ENCODE peak calls at places on chromosomes 12 and 14, in eight cellular contexts. One of them, this sample, is unnamed.

GRCh38 chr12:68971404-68971803 is 38.4 kb upstream of the CPM start:
- DNase-seq in HCT116: no peak
- DNase-seq in GM10248: no peak
- DNase-seq in RKO: peak; percentile 85
- DNase-seq in stimulated activated CD4-positive, alpha-beta T cell treated with anti-CD3 and anti-CD28 coated beads, Interleukin-1b, Interleukin-23, amount 100 ng/mL, for 1 hour: no peak
- DNase-seq in right cardiac atrium: no peak
- DNase-seq in HTR-8/SVneo: peak; percentile 13
- DNase-seq in tibial artery: no peak
- DNase-seq in this sample: no peak

GRCh38 chr12:85322715-85323114 is 42.7 kb downstream of the ALX1 start:
- DNase-seq in tibial artery: no peak
- DNase-seq in RKO: no peak
- DNase-seq in GM10248: no peak
- DNase-seq in stimulated activated CD4-positive, alpha-beta T cell treated with anti-CD3 and anti-CD28 coated beads, Interleukin-1b, Interleukin-23, amount 100 ng/mL, for 1 hour: no peak
- DNase-seq in HCT116: no peak
- DNase-seq in right cardiac atrium: no peak
- DNase-seq in HTR-8/SVneo: no peak
- DNase-seq in this sample: peak; percentile 15

GRCh38 chr14:50083467-50084337 is 32.7 kb downstream of the VCPKMT start:
- DNase-seq in HCT116: no peak
- DNase-seq in RKO: no peak
- DNase-seq in stimulated activated CD4-positive, alpha-beta T cell treated with anti-CD3 and anti-CD28 coated beads, Interleukin-1b, Interleukin-23, amount 100 ng/mL, for 1 hour: no peak
- DNase-seq in GM10248: peak; percentile 46
- DNase-seq in tibial artery: no peak
- DNase-seq in right cardiac atrium: no peak
- DNase-seq in HTR-8/SVneo: no peak
- DNase-seq in this sample: peak; percentile 50

GRCh38 chr14:59126714-59127436 is 61.6 kb upstream of the DAAM1 start:
- DNase-seq in tibial artery: no peak
- DNase-seq in GM10248: peak; percentile 62
- DNase-seq in RKO: peak; percentile 76
- DNase-seq in HTR-8/SVneo: peak; percentile 91
- DNase-seq in right cardiac atrium: no peak
- DNase-seq in stimulated activated CD4-positive, alpha-beta T cell treated with anti-CD3 and anti-CD28 coated beads, Interleukin-1b, Interleukin-23, amount 100 ng/mL, for 1 hour: no peak
- DNase-seq in HCT116: peak; percentile 61
- DNase-seq in this sample: peak; percentile 56

GRCh38 chr12:4985820-4986219 is 57.9 kb upstream of the KCNA5 start:
- DNase-seq in tibial artery: no peak
- DNase-seq in GM10248: no peak
- DNase-seq in RKO: no peak
- DNase-seq in right cardiac atrium: no peak
- DNase-seq in stimulated activated CD4-positive, alpha-beta T cell treated with anti-CD3 and anti-CD28 coated beads, Interleukin-1b, Interleukin-23, amount 100 ng/mL, for 1 hour: no peak
- DNase-seq in HCT116: no peak
- DNase-seq in HTR-8/SVneo: no peak
- DNase-seq in this sample: no peak

GRCh38 chr12:95918194-95918993 is 24.0 kb downstream of the CCDC38 start:
- DNase-seq in RKO: peak; percentile 77
- DNase-seq in tibial artery: no peak
- DNase-seq in HCT116: peak; percentile 37
- DNase-seq in stimulated activated CD4-positive, alpha-beta T cell treated with anti-CD3 and anti-CD28 coated beads, Interleukin-1b, Interleukin-23, amount 100 ng/mL, for 1 hour: no peak
- DNase-seq in right cardiac atrium: no peak
- DNase-seq in HTR-8/SVneo: peak; percentile 56
- DNase-seq in GM10248: peak; percentile 48
- DNase-seq in this sample: peak; percentile 55

GRCh38 chr12:53726342-53726741 is 910 bp downstream of the CALCOCO1 start:
- DNase-seq in HTR-8/SVneo: no peak
- DNase-seq in stimulated activated CD4-positive, alpha-beta T cell treated with anti-CD3 and anti-CD28 coated beads, Interleukin-1b, Interleukin-23, amount 100 ng/mL, for 1 hour: no peak
- DNase-seq in HCT116: no peak
- DNase-seq in right cardiac atrium: no peak
- DNase-seq in GM10248: peak; percentile 49
- DNase-seq in tibial artery: no peak
- DNase-seq in RKO: peak; percentile 74
- DNase-seq in this sample: peak; percentile 51

GRCh38 chr12:127245009-127245408 is 1022.0 kb upstream of the TMEM132C start:
- DNase-seq in stimulated activated CD4-positive, alpha-beta T cell treated with anti-CD3 and anti-CD28 coated beads, Interleukin-1b, Interleukin-23, amount 100 ng/mL, for 1 hour: no peak
- DNase-seq in right cardiac atrium: no peak
- DNase-seq in HTR-8/SVneo: no peak
- DNase-seq in tibial artery: no peak
- DNase-seq in HCT116: no peak
- DNase-seq in RKO: no peak
- DNase-seq in GM10248: no peak
- DNase-seq in this sample: no peak

GRCh38 chr12:108914031-108914630 is 34.2 kb downstream of the DAO start:
- DNase-seq in stimulated activated CD4-positive, alpha-beta T cell treated with anti-CD3 and anti-CD28 coated beads, Interleukin-1b, Interleukin-23, amount 100 ng/mL, for 1 hour: no peak
- DNase-seq in right cardiac atrium: no peak
- DNase-seq in HCT116: no peak
- DNase-seq in HTR-8/SVneo: no peak
- DNase-seq in RKO: no peak
- DNase-seq in tibial artery: no peak
- DNase-seq in GM10248: no peak
- DNase-seq in this sample: no peak

GRCh38 chr14:104639889-104640548 is 35.4 kb upstream of the TMEM179 start:
- DNase-seq in HTR-8/SVneo: peak; percentile 91
- DNase-seq in right cardiac atrium: no peak
- DNase-seq in GM10248: peak; percentile 86
- DNase-seq in RKO: peak; percentile 56
- DNase-seq in tibial artery: no peak
- DNase-seq in HCT116: peak; percentile 27
- DNase-seq in stimulated activated CD4-positive, alpha-beta T cell treated with anti-CD3 and anti-CD28 coated beads, Interleukin-1b, Interleukin-23, amount 100 ng/mL, for 1 hour: peak; percentile 9
- DNase-seq in this sample: peak; percentile 90

GRCh38 chr12:96811083-96811482 is 96.0 kb upstream of the NEDD1 start:
- DNase-seq in tibial artery: no peak
- DNase-seq in RKO: peak; percentile 83
- DNase-seq in right cardiac atrium: no peak
- DNase-seq in stimulated activated CD4-positive, alpha-beta T cell treated with anti-CD3 and anti-CD28 coated beads, Interleukin-1b, Interleukin-23, amount 100 ng/mL, for 1 hour: no peak
- DNase-seq in GM10248: no peak
- DNase-seq in HTR-8/SVneo: peak; percentile 58
- DNase-seq in HCT116: no peak
- DNase-seq in this sample: no peak

GRCh38 chr12:110338754-110339153 is 57.7 kb downstream of the ATP2A2 start:
- DNase-seq in right cardiac atrium: no peak
- DNase-seq in stimulated activated CD4-positive, alpha-beta T cell treated with anti-CD3 and anti-CD28 coated beads, Interleukin-1b, Interleukin-23, amount 100 ng/mL, for 1 hour: no peak
- DNase-seq in GM10248: peak; percentile 33
- DNase-seq in tibial artery: no peak
- DNase-seq in HTR-8/SVneo: no peak
- DNase-seq in HCT116: peak; percentile 7
- DNase-seq in RKO: peak; percentile 21
- DNase-seq in this sample: no peak

GRCh38 chr14:102046337-102047278 is 40.2 kb downstream of the HSP90AA1 start:
- DNase-seq in HCT116: peak; percentile 82
- DNase-seq in HTR-8/SVneo: peak; percentile 27
- DNase-seq in GM10248: peak; percentile 42
- DNase-seq in RKO: peak; percentile 55
- DNase-seq in right cardiac atrium: peak; percentile 91
- DNase-seq in tibial artery: peak; percentile 95
- DNase-seq in stimulated activated CD4-positive, alpha-beta T cell treated with anti-CD3 and anti-CD28 coated beads, Interleukin-1b, Interleukin-23, amount 100 ng/mL, for 1 hour: no peak
- DNase-seq in this sample: no peak

GRCh38 chr12:6494351-6494743 is 445 bp downstream of the NCAPD2 start:
- DNase-seq in GM10248: no peak
- DNase-seq in HCT116: no peak
- DNase-seq in right cardiac atrium: no peak
- DNase-seq in stimulated activated CD4-positive, alpha-beta T cell treated with anti-CD3 and anti-CD28 coated beads, Interleukin-1b, Interleukin-23, amount 100 ng/mL, for 1 hour: no peak
- DNase-seq in RKO: peak; percentile 72
- DNase-seq in HTR-8/SVneo: no peak
- DNase-seq in tibial artery: no peak
- DNase-seq in this sample: no peak

GRCh38 chr14:62897057-62897456 is 148.2 kb downstream of the KCNH5 start:
- DNase-seq in HCT116: no peak
- DNase-seq in GM10248: no peak
- DNase-seq in RKO: no peak
- DNase-seq in tibial artery: no peak
- DNase-seq in HTR-8/SVneo: no peak
- DNase-seq in right cardiac atrium: no peak
- DNase-seq in stimulated activated CD4-positive, alpha-beta T cell treated with anti-CD3 and anti-CD28 coated beads, Interleukin-1b, Interleukin-23, amount 100 ng/mL, for 1 hour: no peak
- DNase-seq in this sample: no peak

GRCh38 chr14:68756071-68756481 is 36.8 kb downstream of the ZFP36L1 start:
- DNase-seq in stimulated activated CD4-positive, alpha-beta T cell treated with anti-CD3 and anti-CD28 coated beads, Interleukin-1b, Interleukin-23, amount 100 ng/mL, for 1 hour: no peak
- DNase-seq in HCT116: no peak
- DNase-seq in RKO: no peak
- DNase-seq in HTR-8/SVneo: no peak
- DNase-seq in tibial artery: no peak
- DNase-seq in GM10248: no peak
- DNase-seq in right cardiac atrium: no peak
- DNase-seq in this sample: no peak

GRCh38 chr14:33567003-33567735 is 383.7 kb downstream of the EGLN3 start:
- DNase-seq in RKO: no peak
- DNase-seq in tibial artery: no peak
- DNase-seq in HCT116: no peak
- DNase-seq in GM10248: no peak
- DNase-seq in stimulated activated CD4-positive, alpha-beta T cell treated with anti-CD3 and anti-CD28 coated beads, Interleukin-1b, Interleukin-23, amount 100 ng/mL, for 1 hour: no peak
- DNase-seq in HTR-8/SVneo: no peak
- DNase-seq in right cardiac atrium: no peak
- DNase-seq in this sample: no peak

GRCh38 chr12:55745361-55746146 is 2.6 kb downstream of the GDF11 start:
- DNase-seq in HCT116: no peak
- DNase-seq in stimulated activated CD4-positive, alpha-beta T cell treated with anti-CD3 and anti-CD28 coated beads, Interleukin-1b, Interleukin-23, amount 100 ng/mL, for 1 hour: no peak
- DNase-seq in HTR-8/SVneo: no peak
- DNase-seq in GM10248: no peak
- DNase-seq in right cardiac atrium: no peak
- DNase-seq in tibial artery: no peak
- DNase-seq in RKO: no peak
- DNase-seq in this sample: no peak

GRCh38 chr12:120835304-120835612 is 68.9 kb downstream of the SPPL3 start:
- DNase-seq in RKO: no peak
- DNase-seq in tibial artery: no peak
- DNase-seq in HCT116: no peak
- DNase-seq in GM10248: no peak
- DNase-seq in HTR-8/SVneo: no peak
- DNase-seq in stimulated activated CD4-positive, alpha-beta T cell treated with anti-CD3 and anti-CD28 coated beads, Interleukin-1b, Interleukin-23, amount 100 ng/mL, for 1 hour: no peak
- DNase-seq in right cardiac atrium: no peak
- DNase-seq in this sample: no peak

GRCh38 chr14:82410064-82410463 is 876.4 kb upstream of the SEL1L start:
- DNase-seq in RKO: no peak
- DNase-seq in stimulated activated CD4-positive, alpha-beta T cell treated with anti-CD3 and anti-CD28 coated beads, Interleukin-1b, Interleukin-23, amount 100 ng/mL, for 1 hour: no peak
- DNase-seq in GM10248: no peak
- DNase-seq in HTR-8/SVneo: no peak
- DNase-seq in HCT116: no peak
- DNase-seq in right cardiac atrium: no peak
- DNase-seq in tibial artery: no peak
- DNase-seq in this sample: no peak

GRCh38 chr12:13165578-13166120 is 30.9 kb upstream of the EMP1 start:
- DNase-seq in tibial artery: peak; percentile 84
- DNase-seq in stimulated activated CD4-positive, alpha-beta T cell treated with anti-CD3 and anti-CD28 coated beads, Interleukin-1b, Interleukin-23, amount 100 ng/mL, for 1 hour: peak; percentile 43
- DNase-seq in HCT116: peak; percentile 68
- DNase-seq in HTR-8/SVneo: peak; percentile 37
- DNase-seq in GM10248: no peak
- DNase-seq in right cardiac atrium: peak; percentile 71
- DNase-seq in RKO: peak; percentile 55
- DNase-seq in this sample: no peak